ENCODE peak calls at places on chromosomes 4 and X, in six cellular contexts. L is tibial nerve, X is K562, T is H1, K is esophagus muscularis mucosa, I is A549. N is an unnamed sample. For H3K4me1, the result is how much of the 10 kb centered on the place peaks cover.

GRCh38 chr4:10019521-10020051 is 1.7 kb downstream of the SLC2A9 start:
- DNase-seq in L (no peak), X (no peak), T (no peak), K (no peak), I (no peak), N (peak)

GRCh38 chrX:43970528-43970927 is 2.7 kb downstream of the NDP start:
- DNase-seq in L (no peak), X (no peak), T (no peak), K (no peak), I (peak), N (no peak)

GRCh38 chr4:78553526-78554060 is 2.0 kb downstream of the ANXA3 start:
- DNase-seq in L (no peak), X (no peak), T (no peak), K (no peak), I (no peak), N (no peak)

GRCh38 chr4:165974647-165975335 is 101.8 kb downstream of the TLL1 start:
- DNase-seq in L (no peak), X (no peak), T (no peak), K (no peak), I (no peak), N (no peak)

GRCh38 chrX:131677655-131678628 is 134.1 kb downstream of the OR13H1 start:
- DNase-seq in L (no peak), X (peak), T (peak), K (no peak), I (peak), N (peak)

GRCh38 chr4:8710416-8710815 is 117.9 kb downstream of the CPZ start:
- DNase-seq in L (no peak), X (no peak), T (no peak), K (no peak), I (no peak), N (no peak)

GRCh38 chr4:150411527-150411926 is 170.4 kb upstream of the MAB21L2 start:
- DNase-seq in L (no peak), X (no peak), T (no peak), K (no peak), I (no peak), N (no peak)

GRCh38 chr4:78561677-78562076 is 10.1 kb downstream of the ANXA3 start:
- DNase-seq in L (no peak), X (no peak), T (no peak), K (no peak), I (no peak), N (no peak)

DNA sequence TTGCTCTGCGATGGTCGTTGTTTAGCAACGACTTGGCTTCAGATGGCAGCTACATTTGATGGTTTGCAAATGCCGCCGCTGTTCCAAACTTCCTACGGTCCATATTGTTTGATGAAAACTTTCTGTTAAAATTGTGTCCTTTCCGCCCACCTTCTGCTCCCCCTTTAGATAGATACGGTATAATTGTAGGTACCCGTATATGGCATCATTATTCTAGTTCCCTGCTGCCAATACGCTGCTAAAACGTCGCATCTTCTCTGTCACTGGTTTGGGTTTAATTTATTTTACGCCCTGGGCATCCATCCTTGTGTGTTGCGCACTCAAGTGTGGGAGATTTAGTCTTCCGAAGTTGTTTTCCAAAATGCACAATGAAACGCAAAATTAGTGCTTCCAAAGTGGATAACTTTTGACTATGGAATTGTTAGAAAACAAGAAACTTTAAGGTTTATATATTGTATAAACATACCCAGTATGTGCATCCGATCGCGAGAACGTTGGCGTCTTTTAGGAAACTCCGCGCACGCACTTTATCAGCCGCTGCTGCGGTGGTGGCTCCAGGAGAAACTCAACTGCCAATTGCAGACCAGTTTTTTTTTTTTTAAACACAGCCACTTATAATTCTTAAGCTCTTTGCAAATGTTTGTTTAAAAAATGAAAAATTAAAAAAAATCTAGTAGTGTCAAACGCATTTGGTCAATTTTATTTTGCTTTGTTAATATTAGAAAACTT is 1.7 kb downstream of the ATOH1 start:
- DNase-seq in L (no peak), X (no peak), T (no peak), K (no peak), I (no peak), N (no peak)
- H3K4me3 ChIP-seq in L (peak), X (no peak), T (peak), K (no peak), I (no peak), N (no peak)

GRCh38 chr4:120317713-120318112 is 251.1 kb upstream of the MAD2L1 start:
- DNase-seq in L (peak), X (no peak), T (no peak), K (no peak), I (no peak), N (no peak)
- TF ChIP-seq EP300 in L (no peak), X (no peak), T (no peak), K (no peak), I (no peak), N (no peak)

DNA sequence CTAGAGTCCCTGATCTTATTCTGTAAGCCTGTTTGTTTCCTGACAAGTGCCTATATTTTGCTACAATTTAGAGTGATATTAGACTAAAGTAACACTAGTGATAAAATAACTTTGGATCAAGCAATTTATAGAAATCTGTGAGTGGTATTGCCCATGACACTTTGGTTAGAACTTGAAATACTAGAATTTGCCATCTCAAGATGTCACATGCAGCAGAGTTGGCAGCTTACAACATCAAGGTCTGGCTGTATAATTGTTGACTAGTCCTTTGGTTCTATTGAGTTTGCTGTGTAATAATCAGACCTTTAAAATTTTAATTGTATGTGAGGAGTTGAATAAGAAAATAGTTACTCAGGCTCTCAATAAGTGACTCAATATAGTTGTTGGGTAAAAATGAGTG is 167.1 kb downstream of the RAPGEF2 start:
- DNase-seq in L (no peak), X (no peak), T (no peak), K (no peak), I (no peak), N (no peak)
- H3K4me1 ChIP-seq in L (under half), X (under half), T (under half), K (half or more), I (under half), N (under half)

DNA sequence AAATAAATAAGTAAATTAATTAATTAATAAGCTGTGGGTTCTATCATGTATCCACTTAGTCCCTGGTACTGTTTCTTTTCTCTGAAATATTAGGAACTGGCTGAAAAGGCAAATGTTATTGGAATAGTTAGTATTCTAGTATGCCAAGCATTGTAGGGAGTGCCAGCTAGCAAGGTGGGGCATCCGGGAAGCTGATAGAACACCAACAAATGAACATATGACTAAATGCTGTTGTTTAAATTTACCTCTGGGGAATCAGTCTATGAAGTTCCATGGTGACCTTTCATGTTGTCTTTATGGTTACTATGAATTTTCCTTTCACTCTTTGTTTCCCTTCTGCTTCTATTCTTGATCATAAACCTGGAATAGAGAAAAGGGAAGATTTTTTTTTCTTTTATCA is 32.7 kb downstream of the NUDT6 start:
- DNase-seq in L (no peak), X (no peak), T (no peak), K (no peak), I (peak), N (no peak)
- H3K4me3 ChIP-seq in L (no peak), X (no peak), T (no peak), K (no peak), I (no peak), N (no peak)

DNA sequence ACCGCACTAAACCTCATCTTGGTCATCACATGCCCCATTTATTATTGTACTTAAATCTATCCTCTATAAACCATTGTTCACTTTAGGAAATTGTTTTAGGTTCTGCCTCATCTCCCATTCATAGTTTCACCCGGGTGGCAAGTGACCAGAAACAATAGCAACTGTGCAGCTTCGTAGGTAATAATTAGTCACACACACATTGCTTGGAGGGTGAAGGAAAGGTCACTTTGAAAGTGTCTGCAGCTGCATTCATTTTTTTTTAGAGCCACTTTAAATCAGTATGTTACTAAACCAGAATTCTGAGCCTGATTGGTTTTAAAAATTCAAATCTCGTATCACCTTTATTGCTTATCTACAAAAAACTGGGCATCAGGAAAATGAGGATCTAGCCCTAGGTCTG is 62.3 kb downstream of the LIMCH1 start:
- DNase-seq in L (no peak), X (no peak), T (no peak), K (no peak), I (no peak), N (no peak)
- TF ChIP-seq EP300 in L (no peak), X (no peak), T (no peak), K (no peak), I (no peak), N (no peak)

DNA sequence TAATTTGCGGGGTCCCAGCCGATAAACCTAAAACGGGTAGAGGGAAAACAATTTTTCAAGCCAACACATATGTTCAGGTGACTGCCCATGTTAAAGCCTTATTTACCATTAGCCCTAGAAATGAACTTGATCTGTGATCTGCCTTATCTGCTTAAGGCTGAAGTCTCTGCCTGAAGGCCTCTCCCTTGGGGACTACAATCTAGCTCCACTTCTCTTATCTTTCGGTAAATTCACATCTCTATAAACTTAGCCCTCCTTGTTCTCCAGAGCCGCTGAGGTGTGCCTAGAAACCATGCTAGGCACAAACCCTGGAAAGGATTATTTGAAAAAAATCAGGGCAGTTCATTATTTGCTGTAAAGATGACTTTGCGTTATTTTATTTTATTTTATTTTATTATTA is 158.7 kb downstream of the CAMK2D start:
- DNase-seq in L (no peak), X (no peak), T (no peak), K (no peak), I (no peak), N (no peak)
- H3K4me1 ChIP-seq in L (under half), X (under half), T (under half), K (under half), I (under half), N (under half)

DNA sequence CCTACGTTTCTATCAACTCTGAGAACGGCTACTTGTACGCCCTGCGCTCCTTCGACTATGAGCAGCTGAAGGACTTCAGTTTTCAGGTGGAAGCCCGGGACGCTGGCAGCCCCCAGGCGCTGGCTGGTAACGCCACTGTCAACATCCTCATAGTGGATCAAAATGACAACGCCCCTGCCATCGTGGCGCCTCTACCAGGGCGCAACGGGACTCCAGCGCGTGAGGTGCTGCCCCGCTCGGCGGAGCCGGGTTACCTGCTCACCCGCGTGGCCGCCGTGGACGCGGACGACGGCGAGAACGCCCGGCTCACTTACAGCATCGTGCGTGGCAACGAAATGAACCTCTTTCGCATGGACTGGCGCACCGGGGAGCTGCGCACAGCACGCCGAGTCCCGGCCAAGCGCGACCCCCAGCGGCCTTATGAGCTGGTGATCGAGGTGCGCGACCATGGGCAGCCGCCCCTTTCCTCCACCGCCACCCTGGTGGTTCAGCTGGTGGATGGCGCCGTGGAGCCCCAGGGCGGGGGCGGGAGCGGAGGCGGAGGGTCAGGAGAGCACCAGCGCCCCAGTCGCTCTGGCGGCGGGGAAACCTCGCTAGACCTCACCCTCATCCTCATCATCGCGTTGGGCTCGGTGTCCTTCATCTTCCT is 2.7 kb downstream of the PCDH10 start:
- DNase-seq in L (no peak), X (no peak), T (no peak), K (no peak), I (peak), N (no peak)
- H3K4me3 ChIP-seq in L (peak), X (no peak), T (peak), K (peak), I (peak), N (peak)

GRCh38 chr4:123127865-123128264 is 205.5 kb upstream of the NUDT6 start:
- DNase-seq in L (no peak), X (no peak), T (no peak), K (no peak), I (no peak), N (no peak)
- TF ChIP-seq EP300 in L (no peak), X (no peak), T (no peak), K (no peak), I (no peak), N (no peak)

DNA sequence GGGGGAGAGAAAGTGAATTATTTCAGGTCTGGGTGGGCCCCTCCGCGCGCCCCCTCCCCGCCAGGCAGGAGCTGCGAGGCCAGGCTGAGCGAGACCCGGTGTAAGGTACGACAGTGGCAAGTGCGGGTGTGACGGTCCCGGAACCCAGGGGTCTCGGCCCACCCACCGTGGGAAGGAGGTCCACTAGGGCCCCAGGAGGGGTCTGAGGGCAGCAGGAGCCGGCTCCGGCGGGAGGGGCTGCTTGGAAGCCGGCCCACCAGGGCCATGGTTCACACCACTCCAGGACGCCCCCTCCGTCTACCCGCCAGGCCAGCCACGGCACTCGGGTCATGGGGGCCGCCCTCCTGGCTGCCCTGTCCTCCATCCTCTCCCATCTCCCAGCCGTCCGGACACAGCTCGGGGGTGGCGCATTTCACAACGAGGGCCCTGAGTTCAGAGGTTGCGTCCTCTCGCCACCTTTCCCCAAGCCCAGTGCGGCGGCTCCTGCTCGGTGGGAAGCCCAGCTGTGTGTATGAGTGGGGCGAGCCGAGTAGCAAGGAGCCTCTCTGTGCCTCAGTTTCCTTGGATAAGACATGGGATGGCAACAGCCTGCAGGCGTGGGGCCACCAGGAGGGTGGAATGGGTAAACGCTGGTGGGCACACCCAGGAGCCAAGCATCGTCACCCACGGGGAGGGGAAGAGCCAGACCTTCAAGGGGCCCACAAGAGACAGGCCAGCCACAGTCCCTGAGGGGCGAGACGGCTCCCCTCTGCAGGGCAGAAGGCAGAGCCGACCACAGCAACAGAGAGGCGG is 81.3 kb downstream of the FAM53A start:
- DNase-seq in L (no peak), X (no peak), T (no peak), K (no peak), I (no peak), N (no peak)
- H3K4me1 ChIP-seq in L (under half), X (half or more), T (under half), K (under half), I (under half), N (under half)

DNA sequence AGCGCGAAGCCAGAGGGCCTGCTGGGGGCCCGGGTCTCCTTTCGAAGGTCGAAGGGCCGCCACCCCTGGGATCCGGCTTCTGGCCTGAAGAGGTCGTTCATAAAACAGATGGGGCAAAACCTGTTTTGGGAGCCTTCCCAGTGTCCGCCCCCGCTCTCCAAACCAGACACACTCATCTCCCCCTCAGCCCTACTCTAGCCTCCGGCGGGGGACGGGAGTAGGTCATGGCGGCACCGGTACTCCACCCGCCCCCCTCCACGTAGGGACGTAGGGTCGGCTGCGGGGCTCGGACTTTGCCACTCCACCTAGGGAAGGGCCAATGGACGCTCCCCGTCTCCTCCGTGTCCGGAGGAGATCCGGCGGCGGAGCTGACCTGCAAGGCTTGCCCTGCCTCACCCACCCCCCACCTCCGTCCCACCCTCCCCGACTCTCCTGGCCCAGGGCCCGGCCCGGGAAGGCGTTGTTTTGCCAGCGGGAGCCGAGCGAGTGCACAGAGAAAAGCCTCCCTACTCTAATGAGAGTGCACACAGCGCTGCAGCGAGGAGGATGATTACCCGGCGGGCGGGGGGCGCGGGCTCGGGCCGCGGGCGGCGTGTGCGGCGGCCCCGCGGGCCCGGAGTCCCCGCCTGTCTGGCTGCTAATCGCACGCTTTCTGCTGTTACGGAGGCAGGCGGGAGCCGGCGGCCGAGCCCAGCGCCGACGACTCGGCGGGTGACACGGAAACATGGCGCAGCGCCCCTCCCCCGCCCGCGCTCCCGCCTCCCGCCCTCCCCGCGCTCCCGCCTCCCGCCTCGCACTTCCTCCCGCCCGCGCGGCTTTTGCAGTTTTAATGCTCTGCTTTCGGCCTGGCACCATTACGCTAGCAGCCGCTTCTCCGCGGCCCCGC is 8.3 kb upstream of the BCOR start:
- DNase-seq in L (peak), X (peak), T (no peak), K (no peak), I (peak), N (peak)
- H3K4me3 ChIP-seq in L (peak), X (peak), T (peak), K (peak), I (peak), N (peak)